ENCODE peak calls at places on chromosomes 7 and 10, in seven cellular contexts. B is activated naive CD4-positive, alpha-beta T cell treated with anti-CD3 and anti-CD28 coated beads for 36 hours; K is NCI-H345; E is neuronal stem cell; I is HCEC 1CT; T is NCI-H1105 treated with DMSO at 0.1 percent for 48 hours; P is HFFc6. D is an unnamed sample.

GRCh38 chr7:99132922-99133321 is 11.0 kb downstream of the SMURF1 start:
- DNase-seq in E (no peak), B (no peak), T (no peak), I (peak), P (no peak), K (no peak), D (no peak)

GRCh38 chr7:13109201-13109600 is 421.8 kb downstream of the ARL4A start:
- DNase-seq in T (no peak), K (no peak), I (no peak), E (no peak), B (no peak), P (no peak), D (no peak)

GRCh38 chr10:7471720-7472367 is 61.0 kb upstream of the SFMBT2 start:
- DNase-seq in T (no peak), K (no peak), E (no peak), P (no peak), I (no peak), B (peak), D (no peak)

GRCh38 chr7:108146070-108146842 is 16.1 kb upstream of the LAMB4 start:
- DNase-seq in K (peak), I (peak), E (peak), B (peak), P (peak), T (peak), D (peak)

GRCh38 chr7:140475747-140476333 is 3.5 kb downstream of the MKRN1 start:
- DNase-seq in T (peak), P (peak), E (no peak), I (peak), B (peak), K (peak), D (peak)

GRCh38 chr10:129642427-129642826 is 175.4 kb downstream of the MGMT start:
- DNase-seq in E (no peak), T (no peak), I (no peak), P (peak), B (no peak), K (no peak), D (peak)

GRCh38 chr10:104931723-104932122 is 290.6 kb downstream of the SORCS3 start:
- DNase-seq in K (no peak), E (no peak), I (no peak), T (no peak), B (no peak), P (no peak), D (no peak)

GRCh38 chr7:101560856-101561255 is 68.2 kb downstream of the MYL10 start:
- DNase-seq in P (no peak), I (no peak), E (no peak), K (no peak), T (no peak), B (no peak), D (no peak)

GRCh38 chr7:3957735-3958491 is 656.9 kb downstream of the SDK1 start:
- DNase-seq in I (no peak), P (no peak), E (no peak), K (no peak), B (no peak), T (no peak), D (no peak)

GRCh38 chr10:129085821-129086220 is 381.2 kb upstream of the MGMT start:
- DNase-seq in P (no peak), I (no peak), E (no peak), K (no peak), T (no peak), B (no peak), D (peak)

GRCh38 chr10:21315321-21316220 is 209.9 kb downstream of the SKIDA1 start:
- DNase-seq in I (peak), B (no peak), P (peak), K (no peak), E (peak), T (no peak), D (no peak)

GRCh38 chr10:75845538-75845937 is 414.1 kb downstream of the LRMDA start:
- DNase-seq in I (no peak), K (no peak), E (no peak), T (no peak), B (no peak), P (no peak), D (no peak)

GRCh38 chr10:7170626-7171322 is 240.1 kb downstream of the SFMBT2 start:
- DNase-seq in P (no peak), E (no peak), T (no peak), I (no peak), K (no peak), B (no peak), D (no peak)

GRCh38 chr10:86594535-86594934 is 59.8 kb upstream of the OPN4 start:
- DNase-seq in I (peak), E (no peak), B (no peak), T (no peak), K (no peak), P (peak), D (peak)

GRCh38 chr10:125148021-125148439 is 12.3 kb downstream of the CTBP2 start:
- DNase-seq in B (no peak), T (no peak), K (peak), I (no peak), E (no peak), P (no peak), D (no peak)

GRCh38 chr7:140300263-140301131 is 97.8 kb downstream of the SLC37A3 start:
- DNase-seq in P (no peak), B (no peak), I (no peak), T (no peak), E (no peak), K (no peak), D (no peak)

GRCh38 chr7:129702316-129702715 is 90.8 kb downstream of the NRF1 start:
- DNase-seq in P (no peak), I (no peak), B (no peak), T (no peak), K (no peak), E (no peak), D (no peak)

GRCh38 chr10:28291881-28292297 is 11.0 kb downstream of the MPP7 start:
- DNase-seq in B (peak), T (no peak), K (no peak), P (peak), I (peak), E (no peak), D (peak)

GRCh38 chr10:26857991-26858706 is 2.6 kb downstream of the ABI1 start:
- DNase-seq in E (no peak), P (peak), I (peak), T (no peak), B (no peak), K (no peak), D (peak)

GRCh38 chr10:110881247-110881646 is 9.5 kb downstream of the PDCD4 start:
- DNase-seq in K (no peak), P (no peak), B (no peak), T (no peak), E (no peak), I (no peak), D (no peak)

GRCh38 chr7:12291870-12292269 is 80.8 kb downstream of the TMEM106B start:
- DNase-seq in P (no peak), K (no peak), T (no peak), I (no peak), E (no peak), B (peak), D (no peak)

GRCh38 chr7:99379043-99379577 is 4.6 kb downstream of the ARPC1B start:
- DNase-seq in K (no peak), I (peak), T (no peak), B (peak), P (peak), E (no peak), D (no peak)

GRCh38 chr7:21967500-21968099 is 21.9 kb upstream of the CDCA7L start:
- DNase-seq in I (no peak), K (no peak), B (peak), E (no peak), P (no peak), T (no peak), D (no peak)

GRCh38 chr10:2839081-2839725 is 228.1 kb upstream of the PFKP start:
- DNase-seq in I (peak), K (no peak), P (no peak), B (peak), E (peak), T (no peak), D (peak)

GRCh38 chr10:112229096-112229495 is 45.5 kb upstream of the GPAM start:
- DNase-seq in B (no peak), K (no peak), I (peak), E (no peak), P (peak), T (no peak), D (peak)

GRCh38 chr7:28410628-28411578 is 1.4 kb upstream of the CREB5 start:
- DNase-seq in P (no peak), T (peak), I (peak), E (peak), B (no peak), K (no peak), D (no peak)

GRCh38 chr10:11913184-11913641 is 90.1 kb downstream of the PROSER2 start:
- DNase-seq in B (no peak), P (no peak), E (no peak), T (no peak), I (no peak), K (no peak), D (no peak)

GRCh38 chr7:157139142-157140117 is 704 bp downstream of the UBE3C start:
- DNase-seq in E (peak), T (no peak), I (peak), P (peak), B (peak), K (peak), D (peak)

GRCh38 chr10:15712903-15713302 is 6.8 kb downstream of the ITGA8 start:
- DNase-seq in K (no peak), E (no peak), P (no peak), I (no peak), B (no peak), T (no peak), D (no peak)

GRCh38 chr10:34474060-34474376 is 341.1 kb downstream of the PARD3 start:
- DNase-seq in I (peak), T (no peak), B (no peak), P (no peak), E (no peak), K (no peak), D (peak)

GRCh38 chr7:33558961-33559710 is 346.2 kb upstream of the BMPER start:
- DNase-seq in I (no peak), K (no peak), B (no peak), E (no peak), T (no peak), P (no peak), D (no peak)

GRCh38 chr10:71290806-71291205 is 28.3 kb upstream of the SLC29A3 start:
- DNase-seq in K (no peak), B (no peak), E (no peak), I (no peak), P (no peak), T (no peak), D (no peak)

GRCh38 chr10:120423350-120424197 is 33.5 kb upstream of the PLPP4 start:
- DNase-seq in B (peak), T (peak), E (peak), K (peak), I (no peak), P (peak), D (peak)